ENCODE peak calls at places on chromosomes 1 and 21, in ten cellular contexts. J, Y, V, U, H, O, L, W, Z and B are unnamed samples.

GRCh38 chr1:163082971-163083370 is 13.8 kb downstream of the RGS4 start:
- DNase-seq in J (no peak), Y (no peak), V (no peak), U (peak; percentile 8), H (no peak), O (no peak), L (peak; percentile 31), W (no peak), Z (no peak), B (no peak)

GRCh38 chr1:2229921-2230700 is 2.0 kb downstream of the SKI start:
- DNase-seq in J (no peak), Y (peak; percentile 17), V (no peak), U (no peak), H (peak; percentile 42), O (peak; percentile 65), L (peak; percentile 69), W (no peak), Z (no peak), B (peak; percentile 66)

GRCh38 chr1:203631349-203631748 is 4.7 kb downstream of the ATP2B4 start:
- DNase-seq in J (no peak), Y (no peak), V (no peak), U (no peak), H (no peak), O (no peak), L (no peak), W (no peak), Z (no peak), B (no peak)

GRCh38 chr1:165408518-165408917 is 36.4 kb downstream of the RXRG start:
- DNase-seq in J (no peak), Y (peak; percentile 79), V (no peak), U (peak; percentile 87), H (peak; percentile 68), O (no peak), L (no peak), W (peak; percentile 66), Z (no peak), B (peak; percentile 56)

GRCh38 chr1:62687421-62687902 is 724 bp downstream of the DOCK7 start:
- DNase-seq in J (no peak), Y (peak; percentile 69), V (no peak), U (peak; percentile 15), H (peak; percentile 49), O (peak; percentile 47), L (peak; percentile 61), W (peak; percentile 49), Z (no peak), B (peak; percentile 63)

GRCh38 chr1:192756847-192757246 is 52.0 kb upstream of the RGS2 start:
- DNase-seq in J (no peak), Y (no peak), V (no peak), U (no peak), H (no peak), O (no peak), L (no peak), W (no peak), Z (no peak), B (no peak)

GRCh38 chr21:45295576-45296365 is 8.1 kb upstream of the POFUT2 start:
- DNase-seq in J (no peak), Y (peak; percentile 12), V (no peak), U (no peak), H (no peak), O (peak; percentile 18), L (no peak), W (no peak), Z (peak; percentile 83), B (peak; percentile 64)

GRCh38 chr1:242059976-242060375 is 61.1 kb upstream of the MAP1LC3C start:
- DNase-seq in J (no peak), Y (no peak), V (no peak), U (no peak), H (no peak), O (no peak), L (no peak), W (no peak), Z (no peak), B (no peak)

GRCh38 chr1:16888806-16889178 is 7.0 kb upstream of the RNU1-2 start:
- DNase-seq in J (no peak), Y (peak; percentile 39), V (no peak), U (no peak), H (peak; percentile 44), O (peak; percentile 43), L (no peak), W (no peak), Z (no peak), B (no peak)

GRCh38 chr1:111690306-111690617 is 48.9 kb downstream of the INKA2 start:
- DNase-seq in J (no peak), Y (no peak), V (peak; percentile 87), U (peak; percentile 87), H (peak; percentile 44), O (peak; percentile 29), L (no peak), W (no peak), Z (peak; percentile 87), B (no peak)

GRCh38 chr21:39681845-39682244 is 63.1 kb upstream of the IGSF5 start:
- DNase-seq in J (no peak), Y (peak; percentile 95), V (peak; percentile 20), U (peak; percentile 21), H (no peak), O (no peak), L (no peak), W (no peak), Z (peak; percentile 84), B (no peak)

GRCh38 chr1:112312315-112312714 is 83.7 kb upstream of the CTTNBP2NL start:
- DNase-seq in J (no peak), Y (no peak), V (no peak), U (no peak), H (no peak), O (no peak), L (no peak), W (no peak), Z (no peak), B (no peak)

GRCh38 chr1:230516890-230517289 is 90.8 kb upstream of the PGBD5 start:
- DNase-seq in J (no peak), Y (no peak), V (no peak), U (no peak), H (no peak), O (no peak), L (peak; percentile 56), W (no peak), Z (no peak), B (no peak)

GRCh38 chr1:226674892-226675719 is 64.0 kb downstream of the ITPKB start:
- DNase-seq in J (peak; percentile 71), Y (peak; percentile 37), V (no peak), U (no peak), H (no peak), O (peak; percentile 60), L (peak; percentile 63), W (no peak), Z (no peak), B (no peak)

GRCh38 chr1:21668232-21669032 is 725 bp downstream of the RAP1GAP start:
- DNase-seq in J (no peak), Y (no peak), V (no peak), U (no peak), H (no peak), O (no peak), L (no peak), W (no peak), Z (no peak), B (no peak)

GRCh38 chr1:57959727-57960300 is 536.0 kb upstream of the DAB1 start:
- DNase-seq in J (no peak), Y (no peak), V (no peak), U (no peak), H (no peak), O (no peak), L (no peak), W (no peak), Z (no peak), B (no peak)

GRCh38 chr1:28577052-28577678 is 14.9 kb upstream of the RAB42 start:
- DNase-seq in J (no peak), Y (peak; percentile 28), V (no peak), U (no peak), H (peak; percentile 58), O (no peak), L (no peak), W (peak; percentile 57), Z (no peak), B (no peak)

GRCh38 chr21:28333455-28334108 is 659.1 kb downstream of the LTN1 start:
- DNase-seq in J (no peak), Y (peak; percentile 52), V (peak; percentile 40), U (no peak), H (no peak), O (no peak), L (no peak), W (no peak), Z (peak; percentile 61), B (no peak)

GRCh38 chr1:1122981-1123480 is 7.1 kb upstream of the C1orf159 start:
- DNase-seq in J (no peak), Y (peak; percentile 98), V (no peak), U (no peak), H (no peak), O (peak; percentile 77), L (peak; percentile 20), W (no peak), Z (no peak), B (peak; percentile 19)

GRCh38 chr21:40752125-40752524 is 94.8 kb downstream of the DSCAM start:
- DNase-seq in J (no peak), Y (no peak), V (no peak), U (no peak), H (no peak), O (no peak), L (no peak), W (peak; percentile 41), Z (no peak), B (no peak)

GRCh38 chr1:59142663-59143487 is 154.0 kb upstream of the FGGY start:
- DNase-seq in J (no peak), Y (peak; percentile 95), V (peak; percentile 60), U (peak; percentile 55), H (peak; percentile 99), O (no peak), L (no peak), W (no peak), Z (peak; percentile 87), B (peak; percentile 94)

GRCh38 chr1:108070662-108071061 is 105.7 kb upstream of the VAV3 start:
- DNase-seq in J (no peak), Y (no peak), V (no peak), U (no peak), H (no peak), O (no peak), L (no peak), W (no peak), Z (no peak), B (no peak)

GRCh38 chr1:19765623-19766022 is 34.1 kb downstream of the TMCO4 start:
- DNase-seq in J (no peak), Y (peak; percentile 96), V (peak; percentile 66), U (peak; percentile 80), H (peak; percentile 98), O (no peak), L (no peak), W (no peak), Z (peak; percentile 80), B (peak; percentile 80)

GRCh38 chr1:158999301-159000069 is 10.2 kb upstream of the IFI16 start:
- DNase-seq in J (peak; percentile 64), Y (peak; percentile 12), V (peak; percentile 88), U (peak; percentile 94), H (peak; percentile 93), O (peak; percentile 67), L (peak; percentile 69), W (peak; percentile 94), Z (peak; percentile 86), B (no peak)

GRCh38 chr1:229406798-229407197 is 27.1 kb downstream of the ACTA1 start:
- DNase-seq in J (no peak), Y (no peak), V (no peak), U (no peak), H (no peak), O (no peak), L (no peak), W (peak; percentile 69), Z (no peak), B (no peak)

GRCh38 chr21:45281411-45282282 is 6.0 kb downstream of the POFUT2 start:
- DNase-seq in J (no peak), Y (no peak), V (no peak), U (no peak), H (no peak), O (no peak), L (no peak), W (peak; percentile 23), Z (no peak), B (no peak)

GRCh38 chr1:157110003-157110402 is 10.4 kb upstream of the ETV3L start:
- DNase-seq in J (no peak), Y (no peak), V (no peak), U (no peak), H (no peak), O (no peak), L (no peak), W (no peak), Z (no peak), B (no peak)

GRCh38 chr1:157517026-157517425 is 35.3 kb downstream of the FCRL5 start:
- DNase-seq in J (no peak), Y (no peak), V (no peak), U (no peak), H (no peak), O (no peak), L (no peak), W (no peak), Z (no peak), B (no peak)